ENCODE peak calls at places on chromosomes 1 and 21, in nine cellular contexts. G is activated CD8-positive, alpha-beta T cell treated with anti-CD3 and anti-CD28 coated beads for 36 hours; U is lung; D is H9; N is tibial artery; O is osteocyte; C is transverse colon; X is dorsolateral prefrontal cortex; I is cardiac muscle cell. J is an unnamed sample.

GRCh38 chr1:99670583-99670982 is 24.7 kb downstream of the PALMD start:
- DNase-seq in U (no peak), I (no peak), X (no peak), C (no peak), N (no peak), O (no peak), D (no peak), G (no peak), J (no peak)

GRCh38 chr1:91781371-91781825 is 104.6 kb downstream of the TGFBR3 start:
- DNase-seq in I (peak; percentile 84), X (peak; percentile 15), N (no peak), U (no peak), O (no peak), G (no peak), D (no peak), C (no peak), J (no peak)

GRCh38 chr1:199272107-199272506 is 633.3 kb downstream of the PTPRC start:
- DNase-seq in G (no peak), X (no peak), I (peak; percentile 91), C (no peak), N (no peak), U (peak; percentile 35), O (no peak), D (no peak), J (no peak)

GRCh38 chr1:201108614-201109013 is 3.6 kb downstream of the CACNA1S start:
- DNase-seq in X (no peak), N (no peak), O (no peak), I (no peak), U (no peak), D (no peak), C (no peak), G (no peak), J (no peak)

GRCh38 chr1:215887618-215888017 is 320.5 kb downstream of the KCTD3 start:
- DNase-seq in N (no peak), U (no peak), D (no peak), O (no peak), G (no peak), X (no peak), I (no peak), C (no peak), J (no peak)

GRCh38 chr1:15406911-15407559 is 2.7 kb upstream of the EFHD2 start:
- DNase-seq in O (no peak), C (no peak), U (no peak), N (peak; percentile 80), D (no peak), X (no peak), I (peak; percentile 64), G (no peak), J (no peak)

GRCh38 chr1:235663628-235664027 is 14.0 kb upstream of the GNG4 start:
- DNase-seq in U (no peak), C (no peak), G (no peak), I (no peak), X (no peak), D (no peak), N (no peak), O (no peak), J (no peak)

GRCh38 chr1:99005537-99005942 is 879 bp upstream of the PLPPR5 start:
- DNase-seq in O (no peak), I (no peak), D (peak; percentile 42), X (peak; percentile 19), G (no peak), U (no peak), C (no peak), N (no peak), J (no peak)

GRCh38 chr1:22760453-22760852 is 49.8 kb downstream of the EPHB2 start:
- DNase-seq in G (no peak), N (no peak), U (no peak), X (peak; percentile 17), D (no peak), O (no peak), C (no peak), I (no peak), J (no peak)

GRCh38 chr1:55464550-55464949 is 249.4 kb upstream of the USP24 start:
- DNase-seq in O (no peak), D (no peak), I (no peak), C (no peak), X (no peak), U (no peak), N (no peak), G (no peak), J (no peak)

GRCh38 chr1:115643219-115643618 is 1.4 kb downstream of the VANGL1 start:
- DNase-seq in G (no peak), N (no peak), U (no peak), O (no peak), D (no peak), I (no peak), X (no peak), C (no peak), J (no peak)

GRCh38 chr1:215146252-215146975 is 63.9 kb downstream of the KCNK2 start:
- DNase-seq in O (no peak), U (no peak), I (peak; percentile 56), X (no peak), G (peak; percentile 12), C (peak; percentile 13), N (no peak), D (no peak), J (no peak)

GRCh38 chr1:14964698-14965055 is 188.9 kb upstream of the TMEM51 start:
- DNase-seq in N (no peak), G (no peak), D (no peak), O (no peak), C (no peak), U (no peak), X (no peak), I (no peak), J (no peak)

GRCh38 chr1:151898519-151898991 is 10.8 kb downstream of the THEM4 start:
- DNase-seq in O (no peak), I (peak; percentile 8), C (peak; percentile 36), G (peak; percentile 44), N (no peak), U (no peak), X (no peak), D (no peak), J (no peak)

GRCh38 chr1:230261918-230262650 is 164.0 kb downstream of the PGBD5 start:
- DNase-seq in C (no peak), U (no peak), D (no peak), N (peak; percentile 48), G (no peak), X (no peak), I (no peak), O (peak; percentile 53), J (no peak)

GRCh38 chr1:118154220-118154619 is 30.8 kb downstream of the SPAG17 start:
- DNase-seq in X (no peak), O (no peak), D (no peak), G (no peak), N (no peak), C (no peak), I (peak; percentile 45), U (no peak), J (no peak)

GRCh38 chr1:244445320-244446181 is 6.2 kb downstream of the ADSS2 start:
- DNase-seq in D (no peak), G (no peak), O (no peak), U (no peak), I (no peak), N (no peak), X (no peak), C (no peak), J (no peak)

GRCh38 chr1:172699695-172700094 is 40.8 kb downstream of the FASLG start:
- DNase-seq in O (no peak), U (no peak), N (no peak), G (no peak), D (no peak), I (no peak), C (no peak), X (no peak), J (no peak)

GRCh38 chr1:172699111-172699510 is 40.2 kb downstream of the FASLG start:
- DNase-seq in C (peak; percentile 32), O (no peak), N (no peak), U (no peak), G (peak; percentile 87), D (no peak), X (no peak), I (peak; percentile 66), J (no peak)

GRCh38 chr1:172708452-172708851 is 49.5 kb downstream of the FASLG start:
- DNase-seq in C (no peak), N (no peak), O (no peak), U (no peak), I (no peak), G (peak; percentile 58), X (no peak), D (no peak), J (no peak)

GRCh38 chr1:172704003-172704402 is 45.1 kb downstream of the FASLG start:
- DNase-seq in O (no peak), N (no peak), C (peak; percentile 12), I (no peak), X (no peak), D (no peak), U (no peak), G (peak; percentile 46), J (no peak)

GRCh38 chr1:172704446-172705176 is 45.7 kb downstream of the FASLG start:
- DNase-seq in D (no peak), I (no peak), U (no peak), G (no peak), C (no peak), X (no peak), O (no peak), N (no peak), J (no peak)
- TF ChIP-seq CTCF in D (no peak), I (no peak), U (no peak), G (no peak), C (no peak), X (no peak), O (no peak), N (no peak), J (no peak)

DNA sequence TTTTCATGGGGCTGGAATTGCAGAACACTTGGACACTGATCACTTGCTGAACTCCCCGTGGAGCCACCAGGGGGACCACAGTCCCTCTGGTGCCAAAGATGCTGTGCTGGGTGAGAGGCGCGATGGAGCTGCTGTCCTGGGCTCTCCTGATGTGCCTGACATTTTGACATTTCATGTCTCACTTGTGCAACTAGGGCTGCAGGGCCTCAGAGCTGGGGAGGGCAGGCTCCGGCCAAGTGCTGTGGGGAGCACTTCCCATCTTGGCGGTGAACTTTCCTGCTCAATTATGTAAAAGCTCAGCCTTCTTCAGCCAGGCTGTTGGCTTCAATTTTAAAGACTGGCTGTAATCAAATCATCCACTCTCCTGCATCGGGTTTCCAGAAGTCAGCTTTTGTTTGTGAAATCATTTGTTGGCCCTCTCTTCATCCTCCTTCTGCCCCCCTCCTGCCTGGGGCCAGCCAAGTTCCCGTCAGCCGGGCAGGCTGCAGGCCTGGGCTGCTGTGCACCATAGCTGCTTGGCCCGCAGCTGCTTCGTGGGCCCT is 36.8 kb downstream of the KCNAB2 start:
- DNase-seq in G (no peak), C (no peak), O (no peak), N (no peak), U (no peak), D (no peak), I (peak; percentile 41), X (no peak), J (no peak)
- TF ChIP-seq CTCF in G (no peak), C (no peak), O (peak; percentile 25), N (no peak), U (no peak), D (peak; percentile 53), I (peak; percentile 39), X (no peak), J (peak; percentile 43)

GRCh38 chr1:85587846-85588245 is 7.3 kb downstream of the CCN1 start:
- DNase-seq in I (peak; percentile 59), D (peak; percentile 39), U (no peak), O (no peak), C (no peak), N (no peak), G (no peak), X (no peak), J (no peak)
- TF ChIP-seq CTCF in I (no peak), D (no peak), U (no peak), O (no peak), C (no peak), N (no peak), G (no peak), X (no peak), J (no peak)

GRCh38 chr21:23936224-23936623 is 1671.1 kb downstream of the MRPL39 start:
- DNase-seq in C (no peak), D (no peak), N (no peak), I (peak; percentile 4), O (no peak), G (peak; percentile 18), X (peak; percentile 8), U (no peak), J (no peak)
- TF ChIP-seq CTCF in C (no peak), D (peak; percentile 55), N (no peak), I (no peak), O (no peak), G (peak; percentile 31), X (peak; percentile 60), U (no peak), J (peak; percentile 48)

J was measured in progenitor cell of endocrine pancreas.